ENCODE peak calls at places on chromosome 13, in ten cellular contexts. F is activated CD4-positive, alpha-beta T cell treated with anti-CD3 and anti-CD28 coated beads, Interleukin-2, amount 10 ng/mL, durations not matched to agents 7 days and 5 days; V is fibroblast of pulmonary artery; U is GM23248; D is nucleus accumbens; H is mucosa of gallbladder; X is T-helper 2 cell; W is AG09319; S is pancreas; Z is breast epithelium. A is an unnamed sample.
A peak's percentile ranks its signal among the peaks of the same experiment; 100 is the strongest.

GRCh38 chr13:112140366-112140765 is 73.4 kb downstream of the SOX1 start:
- DNase-seq in F (no peak), V (no peak), U (no peak), D (no peak), H (no peak), X (no peak), W (no peak), S (no peak), Z (no peak), A (no peak)

GRCh38 chr13:76635232-76636021 is 250.8 kb downstream of the KCTD12 start:
- DNase-seq in F (no peak), V (no peak), U (no peak), D (no peak), H (no peak), X (no peak), W (no peak), S (no peak), Z (no peak), A (no peak)

GRCh38 chr13:87234981-87235380 is 436.2 kb upstream of the SLITRK5 start:
- DNase-seq in F (no peak), V (peak; percentile 11), U (peak; percentile 6), D (no peak), H (no peak), X (no peak), W (no peak), S (no peak), Z (no peak), A (no peak)

GRCh38 chr13:107271226-107271625 is 703.3 kb upstream of the ARGLU1 start:
- DNase-seq in F (no peak), V (peak; percentile 72), U (peak; percentile 49), D (no peak), H (no peak), X (no peak), W (no peak), S (no peak), Z (no peak), A (no peak)

GRCh38 chr13:35630551-35631275 is 154.2 kb upstream of the MAB21L1 start:
- DNase-seq in F (no peak), V (peak; percentile 67), U (peak; percentile 88), D (no peak), H (no peak), X (no peak), W (peak; percentile 40), S (no peak), Z (no peak), A (no peak)

GRCh38 chr13:25771208-25771607 is 280.6 kb downstream of the SHISA2 start:
- DNase-seq in F (no peak), V (no peak), U (no peak), D (no peak), H (no peak), X (no peak), W (no peak), S (no peak), Z (no peak), A (no peak)

GRCh38 chr13:32409561-32410440 is 18.1 kb downstream of the N4BP2L1 start:
- DNase-seq in F (no peak), V (peak; percentile 82), U (no peak), D (no peak), H (no peak), X (no peak), W (peak; percentile 16), S (no peak), Z (no peak), A (peak; percentile 79)

GRCh38 chr13:105735269-105735668 is 800.2 kb downstream of the EFNB2 start:
- DNase-seq in F (no peak), V (no peak), U (no peak), D (no peak), H (no peak), X (no peak), W (no peak), S (no peak), Z (no peak), A (no peak)

GRCh38 chr13:111153977-111154332 is 38.8 kb downstream of the ARHGEF7 start:
- DNase-seq in F (no peak), V (no peak), U (no peak), D (no peak), H (no peak), X (no peak), W (no peak), S (no peak), Z (no peak), A (peak; percentile 75)

GRCh38 chr13:84870190-84870589 is 929.0 kb downstream of the SLITRK6 start:
- DNase-seq in F (no peak), V (no peak), U (peak; percentile 6), D (no peak), H (no peak), X (no peak), W (no peak), S (no peak), Z (no peak), A (no peak)

A was measured in sigmoid colon.